ENCODE peak calls at places on chromosome 21, in nine cellular contexts. One of them, this sample, is unnamed.

GRCh38 chr21:16196521-16197208 is 466.9 kb downstream of the USP25 start:
- DNase-seq in pancreas: no peak
- DNase-seq in sigmoid colon: no peak
- DNase-seq in left ventricle myocardium inferior: no peak
- DNase-seq in uterus: no peak
- DNase-seq in esophagus muscularis mucosa: no peak
- DNase-seq in neural progenitor cell: no peak
- DNase-seq in dorsolateral prefrontal cortex: no peak
- DNase-seq in coronary artery: no peak
- DNase-seq in this sample: no peak

GRCh38 chr21:38869196-38869595 is 63.5 kb downstream of the ETS2 start:
- DNase-seq in pancreas: no peak
- DNase-seq in sigmoid colon: peak
- DNase-seq in left ventricle myocardium inferior: no peak
- DNase-seq in uterus: no peak
- DNase-seq in esophagus muscularis mucosa: no peak
- DNase-seq in neural progenitor cell: no peak
- DNase-seq in dorsolateral prefrontal cortex: no peak
- DNase-seq in coronary artery: no peak
- DNase-seq in this sample: no peak

GRCh38 chr21:18443686-18444085 is 40.1 kb upstream of the TMPRSS15 start:
- DNase-seq in pancreas: no peak
- DNase-seq in sigmoid colon: no peak
- DNase-seq in left ventricle myocardium inferior: no peak
- DNase-seq in uterus: no peak
- DNase-seq in esophagus muscularis mucosa: no peak
- DNase-seq in neural progenitor cell: no peak
- DNase-seq in dorsolateral prefrontal cortex: no peak
- DNase-seq in coronary artery: no peak
- DNase-seq in this sample: no peak

GRCh38 chr21:38821959-38822682 is 16.4 kb downstream of the ETS2 start:
- DNase-seq in pancreas: no peak
- DNase-seq in sigmoid colon: no peak
- DNase-seq in left ventricle myocardium inferior: no peak
- DNase-seq in uterus: no peak
- DNase-seq in esophagus muscularis mucosa: no peak
- DNase-seq in neural progenitor cell: no peak
- DNase-seq in dorsolateral prefrontal cortex: no peak
- DNase-seq in coronary artery: no peak
- DNase-seq in this sample: no peak

GRCh38 chr21:17045214-17045835 is 467.5 kb upstream of the CXADR start:
- DNase-seq in pancreas: no peak
- DNase-seq in sigmoid colon: no peak
- DNase-seq in left ventricle myocardium inferior: no peak
- DNase-seq in uterus: no peak
- DNase-seq in esophagus muscularis mucosa: no peak
- DNase-seq in neural progenitor cell: no peak
- DNase-seq in dorsolateral prefrontal cortex: no peak
- DNase-seq in coronary artery: no peak
- DNase-seq in this sample: no peak

GRCh38 chr21:38787461-38788274 is 18.1 kb upstream of the ETS2 start:
- DNase-seq in pancreas: peak
- DNase-seq in sigmoid colon: no peak
- DNase-seq in left ventricle myocardium inferior: no peak
- DNase-seq in uterus: no peak
- DNase-seq in esophagus muscularis mucosa: no peak
- DNase-seq in neural progenitor cell: no peak
- DNase-seq in dorsolateral prefrontal cortex: no peak
- DNase-seq in coronary artery: no peak
- DNase-seq in this sample: no peak

GRCh38 chr21:26909972-26910371 is 56.9 kb downstream of the ADAMTS5 start:
- DNase-seq in pancreas: no peak
- DNase-seq in sigmoid colon: no peak
- DNase-seq in left ventricle myocardium inferior: no peak
- DNase-seq in uterus: no peak
- DNase-seq in esophagus muscularis mucosa: no peak
- DNase-seq in neural progenitor cell: peak
- DNase-seq in dorsolateral prefrontal cortex: no peak
- DNase-seq in coronary artery: no peak
- DNase-seq in this sample: no peak

GRCh38 chr21:18449586-18449985 is 46.0 kb upstream of the TMPRSS15 start:
- DNase-seq in pancreas: no peak
- DNase-seq in sigmoid colon: no peak
- DNase-seq in left ventricle myocardium inferior: no peak
- DNase-seq in uterus: no peak
- DNase-seq in esophagus muscularis mucosa: no peak
- DNase-seq in neural progenitor cell: no peak
- DNase-seq in dorsolateral prefrontal cortex: no peak
- DNase-seq in coronary artery: no peak
- DNase-seq in this sample: no peak

GRCh38 chr21:42586406-42586805 is 67.0 kb upstream of the PDE9A start:
- DNase-seq in pancreas: no peak
- DNase-seq in sigmoid colon: peak
- DNase-seq in left ventricle myocardium inferior: no peak
- DNase-seq in uterus: no peak
- DNase-seq in esophagus muscularis mucosa: no peak
- DNase-seq in neural progenitor cell: no peak
- DNase-seq in dorsolateral prefrontal cortex: no peak
- DNase-seq in coronary artery: no peak
- DNase-seq in this sample: no peak

GRCh38 chr21:17461582-17461981 is 51.3 kb upstream of the CXADR start:
- DNase-seq in pancreas: no peak
- DNase-seq in sigmoid colon: no peak
- DNase-seq in left ventricle myocardium inferior: no peak
- DNase-seq in uterus: peak
- DNase-seq in esophagus muscularis mucosa: no peak
- DNase-seq in neural progenitor cell: no peak
- DNase-seq in dorsolateral prefrontal cortex: no peak
- DNase-seq in coronary artery: no peak
- DNase-seq in this sample: no peak

GRCh38 chr21:17340081-17340480 is 172.8 kb upstream of the CXADR start:
- DNase-seq in pancreas: no peak
- DNase-seq in sigmoid colon: no peak
- DNase-seq in left ventricle myocardium inferior: no peak
- DNase-seq in uterus: no peak
- DNase-seq in esophagus muscularis mucosa: no peak
- DNase-seq in neural progenitor cell: no peak
- DNase-seq in dorsolateral prefrontal cortex: no peak
- DNase-seq in coronary artery: no peak
- DNase-seq in this sample: no peak

GRCh38 chr21:42495765-42496119 is 282 bp downstream of the RSPH1 start:
- DNase-seq in pancreas: no peak
- DNase-seq in sigmoid colon: no peak
- DNase-seq in left ventricle myocardium inferior: no peak
- DNase-seq in uterus: no peak
- DNase-seq in esophagus muscularis mucosa: no peak
- DNase-seq in neural progenitor cell: no peak
- DNase-seq in dorsolateral prefrontal cortex: no peak
- DNase-seq in coronary artery: no peak
- DNase-seq in this sample: no peak

GRCh38 chr21:45293726-45294401 is 6.2 kb upstream of the POFUT2 start:
- DNase-seq in pancreas: peak
- DNase-seq in sigmoid colon: peak
- DNase-seq in left ventricle myocardium inferior: peak
- DNase-seq in uterus: no peak
- DNase-seq in esophagus muscularis mucosa: no peak
- DNase-seq in neural progenitor cell: no peak
- DNase-seq in dorsolateral prefrontal cortex: no peak
- DNase-seq in coronary artery: no peak
- DNase-seq in this sample: no peak
- H3K4me3 ChIP-seq in pancreas: no peak
- H3K4me3 ChIP-seq in sigmoid colon: no peak
- H3K4me3 ChIP-seq in left ventricle myocardium inferior: peak
- H3K4me3 ChIP-seq in uterus: no peak
- H3K4me3 ChIP-seq in esophagus muscularis mucosa: no peak
- H3K4me3 ChIP-seq in neural progenitor cell: no peak
- H3K4me3 ChIP-seq in dorsolateral prefrontal cortex: no peak
- H3K4me3 ChIP-seq in coronary artery: peak
- H3K4me3 ChIP-seq in this sample: peak

GRCh38 chr21:46152939-46153258 is 2.5 kb downstream of the FTCD start:
- DNase-seq in pancreas: no peak
- DNase-seq in sigmoid colon: peak
- DNase-seq in left ventricle myocardium inferior: no peak
- DNase-seq in uterus: no peak
- DNase-seq in esophagus muscularis mucosa: no peak
- DNase-seq in neural progenitor cell: no peak
- DNase-seq in dorsolateral prefrontal cortex: peak
- DNase-seq in coronary artery: peak
- DNase-seq in this sample: no peak

GRCh38 chr21:46154155-46154954 is 1.0 kb downstream of the FTCD start:
- DNase-seq in pancreas: peak
- DNase-seq in sigmoid colon: peak
- DNase-seq in left ventricle myocardium inferior: no peak
- DNase-seq in uterus: no peak
- DNase-seq in esophagus muscularis mucosa: no peak
- DNase-seq in neural progenitor cell: no peak
- DNase-seq in dorsolateral prefrontal cortex: peak
- DNase-seq in coronary artery: peak
- DNase-seq in this sample: no peak

GRCh38 chr21:46154955-46155513 is 345 bp downstream of the FTCD start:
- DNase-seq in pancreas: peak
- DNase-seq in sigmoid colon: peak
- DNase-seq in left ventricle myocardium inferior: no peak
- DNase-seq in uterus: no peak
- DNase-seq in esophagus muscularis mucosa: no peak
- DNase-seq in neural progenitor cell: no peak
- DNase-seq in dorsolateral prefrontal cortex: peak
- DNase-seq in coronary artery: peak
- DNase-seq in this sample: no peak

GRCh38 chr21:46151989-46152938 is 3.1 kb downstream of the FTCD start:
- DNase-seq in pancreas: peak
- DNase-seq in sigmoid colon: peak
- DNase-seq in left ventricle myocardium inferior: no peak
- DNase-seq in uterus: no peak
- DNase-seq in esophagus muscularis mucosa: no peak
- DNase-seq in neural progenitor cell: no peak
- DNase-seq in dorsolateral prefrontal cortex: peak
- DNase-seq in coronary artery: peak
- DNase-seq in this sample: no peak

GRCh38 chr21:46153259-46154154 is 1.9 kb downstream of the FTCD start:
- DNase-seq in pancreas: peak
- DNase-seq in sigmoid colon: peak
- DNase-seq in left ventricle myocardium inferior: peak
- DNase-seq in uterus: peak
- DNase-seq in esophagus muscularis mucosa: no peak
- DNase-seq in neural progenitor cell: peak
- DNase-seq in dorsolateral prefrontal cortex: peak
- DNase-seq in coronary artery: peak
- DNase-seq in this sample: no peak
- TF ChIP-seq CTCF in pancreas: peak
- TF ChIP-seq CTCF in sigmoid colon: peak
- TF ChIP-seq CTCF in left ventricle myocardium inferior: peak
- TF ChIP-seq CTCF in uterus: peak
- TF ChIP-seq CTCF in esophagus muscularis mucosa: peak
- TF ChIP-seq CTCF in neural progenitor cell: peak
- TF ChIP-seq CTCF in dorsolateral prefrontal cortex: peak
- TF ChIP-seq CTCF in coronary artery: peak
- TF ChIP-seq CTCF in this sample: peak

DNA sequence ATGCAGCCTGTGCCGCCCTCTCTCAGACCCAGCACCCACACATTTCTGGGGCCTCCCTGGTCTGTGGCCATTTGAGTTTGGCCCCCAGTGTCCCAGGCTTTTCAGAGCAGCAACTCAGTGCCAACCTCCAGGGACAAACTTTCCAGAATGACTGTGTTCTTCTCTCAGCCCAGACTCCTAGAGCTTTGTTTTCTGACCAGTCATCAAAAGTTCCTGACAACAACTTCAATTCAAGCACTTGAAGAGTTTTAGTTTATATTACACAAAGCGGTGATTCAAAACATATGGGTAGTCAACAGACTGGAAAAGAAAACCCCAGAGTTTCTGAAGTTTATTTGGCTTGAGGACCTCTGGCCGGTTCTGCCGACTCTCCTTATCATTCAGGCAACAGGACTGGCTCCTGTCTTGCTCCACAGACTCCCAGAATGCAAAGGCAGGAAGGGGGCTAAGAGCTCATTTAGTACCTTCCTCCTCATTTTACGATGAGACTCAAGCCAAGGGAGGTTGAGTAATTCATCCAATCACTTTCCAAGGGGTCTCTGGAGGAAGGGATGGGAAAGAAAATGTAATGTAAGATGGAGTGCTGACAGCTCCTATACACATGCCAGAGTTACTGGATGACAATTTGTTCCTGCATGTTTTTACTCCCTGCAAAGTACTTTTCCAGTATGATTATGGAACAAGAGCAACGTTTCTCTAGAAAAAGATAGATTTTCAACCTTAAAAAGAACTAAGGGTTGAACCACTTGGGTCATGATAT is 27.0 kb upstream of the TIAM1 start:
- DNase-seq in pancreas: no peak
- DNase-seq in sigmoid colon: no peak
- DNase-seq in left ventricle myocardium inferior: peak
- DNase-seq in uterus: no peak
- DNase-seq in esophagus muscularis mucosa: no peak
- DNase-seq in neural progenitor cell: no peak
- DNase-seq in dorsolateral prefrontal cortex: no peak
- DNase-seq in coronary artery: no peak
- DNase-seq in this sample: no peak
- H3K27ac ChIP-seq in pancreas: no peak
- H3K27ac ChIP-seq in sigmoid colon: no peak
- H3K27ac ChIP-seq in left ventricle myocardium inferior: peak
- H3K27ac ChIP-seq in uterus: no peak
- H3K27ac ChIP-seq in esophagus muscularis mucosa: no peak
- H3K27ac ChIP-seq in neural progenitor cell: no peak
- H3K27ac ChIP-seq in dorsolateral prefrontal cortex: peak
- H3K27ac ChIP-seq in coronary artery: peak
- H3K27ac ChIP-seq in this sample: no peak

GRCh38 chr21:34670220-34670961 is 1.6 kb downstream of the CLIC6 start:
- DNase-seq in pancreas: peak
- DNase-seq in sigmoid colon: no peak
- DNase-seq in left ventricle myocardium inferior: no peak
- DNase-seq in uterus: no peak
- DNase-seq in esophagus muscularis mucosa: no peak
- DNase-seq in neural progenitor cell: peak
- DNase-seq in dorsolateral prefrontal cortex: no peak
- DNase-seq in coronary artery: no peak
- DNase-seq in this sample: no peak

GRCh38 chr21:34669149-34669879 is 520 bp downstream of the CLIC6 start:
- DNase-seq in pancreas: no peak
- DNase-seq in sigmoid colon: no peak
- DNase-seq in left ventricle myocardium inferior: no peak
- DNase-seq in uterus: no peak
- DNase-seq in esophagus muscularis mucosa: no peak
- DNase-seq in neural progenitor cell: peak
- DNase-seq in dorsolateral prefrontal cortex: no peak
- DNase-seq in coronary artery: no peak
- DNase-seq in this sample: no peak

GRCh38 chr21:34671891-34672290 is 3.1 kb downstream of the CLIC6 start:
- DNase-seq in pancreas: no peak
- DNase-seq in sigmoid colon: no peak
- DNase-seq in left ventricle myocardium inferior: no peak
- DNase-seq in uterus: no peak
- DNase-seq in esophagus muscularis mucosa: no peak
- DNase-seq in neural progenitor cell: no peak
- DNase-seq in dorsolateral prefrontal cortex: no peak
- DNase-seq in coronary artery: no peak
- DNase-seq in this sample: no peak

GRCh38 chr21:34673006-34673405 is 4.2 kb downstream of the CLIC6 start:
- DNase-seq in pancreas: no peak
- DNase-seq in sigmoid colon: no peak
- DNase-seq in left ventricle myocardium inferior: no peak
- DNase-seq in uterus: no peak
- DNase-seq in esophagus muscularis mucosa: no peak
- DNase-seq in neural progenitor cell: no peak
- DNase-seq in dorsolateral prefrontal cortex: no peak
- DNase-seq in coronary artery: no peak
- DNase-seq in this sample: no peak

GRCh38 chr21:34670962-34671348 is 2.2 kb downstream of the CLIC6 start:
- DNase-seq in pancreas: no peak
- DNase-seq in sigmoid colon: no peak
- DNase-seq in left ventricle myocardium inferior: no peak
- DNase-seq in uterus: no peak
- DNase-seq in esophagus muscularis mucosa: no peak
- DNase-seq in neural progenitor cell: peak
- DNase-seq in dorsolateral prefrontal cortex: no peak
- DNase-seq in coronary artery: no peak
- DNase-seq in this sample: no peak
- H3K4me3 ChIP-seq in pancreas: no peak
- H3K4me3 ChIP-seq in sigmoid colon: peak
- H3K4me3 ChIP-seq in left ventricle myocardium inferior: peak
- H3K4me3 ChIP-seq in uterus: peak
- H3K4me3 ChIP-seq in esophagus muscularis mucosa: peak
- H3K4me3 ChIP-seq in neural progenitor cell: peak
- H3K4me3 ChIP-seq in dorsolateral prefrontal cortex: peak
- H3K4me3 ChIP-seq in coronary artery: peak
- H3K4me3 ChIP-seq in this sample: no peak

This sample was measured in Panc1.